ENCODE peak calls at places on chromosomes 3 and 15, in five cellular contexts. R, W, K, B and T are unnamed samples.
A peak's percentile ranks its signal among the peaks of the same experiment; 100 is the strongest.

GRCh38 chr3:69386535-69387385 is 872 bp upstream of the FRMD4B start:
- DNase-seq in B (peak; percentile 20), K (no peak), R (no peak), W (no peak), T (no peak)

GRCh38 chr3:194993896-194994295 is 277.1 kb downstream of the XXYLT1 start:
- DNase-seq in B (no peak), W (no peak), R (no peak), K (peak; percentile 8), T (no peak)

GRCh38 chr3:181915556-181915955 is 203.8 kb downstream of the SOX2 start:
- DNase-seq in B (peak; percentile 60), R (no peak), W (no peak), K (no peak), T (no peak)

GRCh38 chr3:47890832-47891620 is 88.1 kb downstream of the DHX30 start:
- DNase-seq in R (no peak), K (no peak), B (peak; percentile 85), W (peak; percentile 52), T (no peak)

GRCh38 chr3:53357457-53357856 is 10.1 kb upstream of the DCP1A start:
- DNase-seq in R (no peak), K (no peak), B (no peak), W (no peak), T (no peak)

GRCh38 chr15:99566157-99566900 is 545 bp downstream of the MEF2A start:
- DNase-seq in B (peak; percentile 66), K (peak; percentile 20), R (no peak), W (peak; percentile 28), T (no peak)

GRCh38 chr3:141143546-141143945 is 88.1 kb upstream of the PXYLP1 start:
- DNase-seq in R (no peak), B (no peak), W (no peak), K (no peak), T (no peak)

GRCh38 chr3:32106929-32107362 is 526 bp downstream of the GPD1L start:
- DNase-seq in R (no peak), K (peak; percentile 25), W (peak; percentile 42), B (peak; percentile 24), T (no peak)

GRCh38 chr3:98185180-98185579 is 18.7 kb downstream of the OR5H15 start:
- DNase-seq in B (peak; percentile 40), K (no peak), R (no peak), W (no peak), T (no peak)

GRCh38 chr3:39028466-39028865 is 23.3 kb downstream of the SCN11A start:
- DNase-seq in R (no peak), B (no peak), W (no peak), K (no peak), T (no peak)

GRCh38 chr3:79994397-79994796 is 226.6 kb upstream of the ROBO1 start:
- DNase-seq in B (no peak), K (no peak), R (no peak), W (no peak), T (no peak)

GRCh38 chr3:179956416-179956830 is 80.3 kb downstream of the PEX5L start:
- DNase-seq in B (no peak), W (no peak), R (no peak), K (no peak), T (peak; percentile 98)

GRCh38 chr15:89003865-89004725 is 84.2 kb upstream of the ABHD2 start:
- DNase-seq in W (peak; percentile 28), B (peak; percentile 78), R (no peak), K (no peak), T (no peak)

GRCh38 chr3:172142074-172143059 is 103.0 kb downstream of the FNDC3B start:
- DNase-seq in R (no peak), W (no peak), K (no peak), B (peak; percentile 64), T (no peak)

GRCh38 chr15:50107591-50108408 is 11.2 kb downstream of the ATP8B4 start:
- DNase-seq in K (no peak), B (no peak), W (peak; percentile 30), R (no peak), T (no peak)

GRCh38 chr3:28033059-28033784 is 208.2 kb upstream of the CMC1 start:
- DNase-seq in K (no peak), R (no peak), W (no peak), B (no peak), T (peak; percentile 58)

GRCh38 chr3:147130461-147130860 is 275.9 kb downstream of the ZIC4 start:
- DNase-seq in K (no peak), W (no peak), B (no peak), R (peak; percentile 16), T (no peak)

GRCh38 chr3:134453631-134454030 is 32.2 kb downstream of the ANAPC13 start:
- DNase-seq in K (no peak), B (peak; percentile 41), W (no peak), R (no peak), T (no peak)

DNA sequence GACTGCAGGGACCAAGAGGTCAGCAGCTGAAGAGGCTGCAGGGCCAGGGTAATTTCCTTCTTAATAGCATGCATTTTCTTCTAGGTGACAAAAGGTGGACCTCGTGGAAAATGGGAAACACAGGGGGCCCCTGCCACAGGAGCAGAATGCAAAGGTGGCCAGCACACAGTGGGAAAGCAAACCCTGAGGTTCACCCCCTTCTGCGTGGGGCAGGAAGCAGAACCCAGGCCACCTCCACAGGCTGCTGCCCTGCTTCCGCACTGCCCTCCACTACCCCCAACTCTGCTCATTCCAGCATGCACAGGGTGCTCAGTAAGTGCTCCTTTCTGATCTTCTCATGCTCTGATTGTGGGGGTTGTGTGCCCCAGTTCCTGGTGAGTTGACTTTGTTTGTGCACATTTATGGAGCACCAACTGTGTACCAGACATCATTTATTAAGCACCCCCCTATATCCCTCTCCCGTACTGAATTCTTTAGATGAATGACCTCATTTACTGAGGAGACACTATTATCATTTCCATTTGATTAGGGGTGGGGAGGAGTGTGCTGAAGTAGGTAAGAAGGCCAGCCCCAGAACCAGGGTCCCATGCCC is 12.7 kb upstream of the FGD5 start:
- DNase-seq in B (no peak), K (no peak), R (no peak), W (no peak), T (no peak)
- H3K4me3 ChIP-seq in B (no peak overlapping the region), K (no peak overlapping the region), R (no peak overlapping the region), W (no peak overlapping the region), T (no peak overlapping the region)

GRCh38 chr3:25938566-25939325 is 148.9 kb downstream of the OXSM start:
- DNase-seq in B (no peak), K (no peak), R (no peak), W (no peak), T (no peak)
- H3K4me3 ChIP-seq in B (no peak overlapping the region), K (no peak overlapping the region), R (no peak overlapping the region), W (no peak overlapping the region), T (no peak overlapping the region)

DNA sequence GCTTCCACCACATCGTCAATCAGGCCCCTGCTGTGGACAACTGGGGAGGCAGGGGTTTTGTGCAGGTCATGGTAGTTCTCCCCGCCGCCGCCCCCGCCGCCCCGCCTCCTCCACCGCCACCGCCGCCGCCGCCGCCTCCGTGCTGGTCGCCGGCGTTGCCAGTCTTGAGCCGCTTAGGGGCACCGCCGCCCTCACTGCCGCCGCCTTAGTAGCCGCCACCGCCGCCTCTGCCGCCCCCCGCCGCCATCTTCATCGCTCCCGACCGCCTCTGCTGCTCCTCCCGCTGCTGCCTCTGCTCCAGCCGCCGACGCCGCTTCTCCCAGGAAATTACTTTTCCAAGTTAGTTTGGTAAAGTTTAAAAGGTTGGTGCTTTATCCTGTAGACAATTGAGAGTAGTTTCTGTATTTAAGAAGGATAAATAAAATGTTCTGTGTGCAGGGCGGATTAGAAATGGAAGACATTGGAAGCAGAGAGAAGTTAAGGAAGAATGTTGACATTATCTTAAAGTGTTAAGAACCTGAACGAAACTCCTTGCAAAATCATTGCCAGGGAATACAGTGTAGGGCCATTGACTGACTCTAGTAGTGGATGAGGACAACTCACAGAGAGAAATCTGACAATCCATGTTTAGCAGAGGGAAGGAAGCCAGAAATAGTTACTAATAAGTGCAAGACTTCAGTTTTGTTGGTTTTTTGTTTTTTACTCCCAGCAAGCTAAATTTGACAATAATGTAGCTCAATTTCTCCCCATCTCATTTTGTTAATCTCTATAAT is 53.0 kb upstream of the GOLGA8A start:
- DNase-seq in B (peak; percentile 83), R (no peak), W (no peak), K (no peak), T (no peak)
- H3K4me3 ChIP-seq in B (peak overlapping the region; percentile 52), R (no peak overlapping the region), W (no peak overlapping the region), K (no peak overlapping the region), T (no peak overlapping the region)

GRCh38 chr3:46559030-46559704 is 6.9 kb downstream of the LRRC2 start:
- DNase-seq in B (no peak), R (no peak), W (no peak), K (no peak), T (no peak)
- H3K4me3 ChIP-seq in B (peak overlapping the region; percentile 37), R (no peak overlapping the region), W (no peak overlapping the region), K (no peak overlapping the region), T (no peak overlapping the region)

GRCh38 chr15:58553365-58553918 is 121.7 kb downstream of the LIPC start:
- DNase-seq in B (no peak), W (no peak), R (no peak), K (no peak), T (peak; percentile 49)

GRCh38 chr15:58549780-58550064 is 117.9 kb downstream of the LIPC start:
- DNase-seq in W (no peak), B (no peak), K (no peak), R (no peak), T (no peak)

GRCh38 chr15:58551084-58551763 is 119.4 kb downstream of the LIPC start:
- DNase-seq in W (peak; percentile 33), B (no peak), R (no peak), K (no peak), T (peak; percentile 92)

GRCh38 chr15:58552505-58553364 is 120.9 kb downstream of the LIPC start:
- DNase-seq in B (no peak), K (no peak), R (no peak), W (no peak), T (no peak)

GRCh38 chr15:58551764-58552504 is 120.1 kb downstream of the LIPC start:
- DNase-seq in R (peak; percentile 91), B (no peak), K (no peak), W (no peak), T (no peak)
- H3K4me3 ChIP-seq in R (peak overlapping the region; percentile 16), B (no peak overlapping the region), K (no peak overlapping the region), W (peak overlapping the region; percentile 21), T (peak overlapping the region; percentile 43)

DNA sequence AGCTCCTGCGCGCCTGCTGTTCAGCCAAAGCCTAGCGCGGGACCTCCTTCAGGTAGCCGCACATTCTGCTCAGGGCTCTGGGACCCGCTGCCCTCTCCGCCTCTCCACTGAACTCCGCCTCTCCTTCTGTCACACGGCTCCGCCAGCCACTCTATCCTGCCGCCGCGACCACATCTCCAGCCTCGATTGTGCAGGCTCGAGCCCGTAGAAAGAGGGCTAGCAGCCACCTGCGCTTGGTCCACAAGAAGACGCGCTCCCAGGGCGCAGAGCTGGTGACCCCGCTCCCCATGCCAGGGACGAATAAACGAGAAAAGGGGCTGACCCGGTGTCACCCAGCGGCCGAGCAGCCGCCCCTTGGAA is 1.1 kb upstream of the VIPR1 start:
- DNase-seq in R (no peak), B (peak; percentile 64), K (no peak), W (no peak), T (no peak)
- H3K4me3 ChIP-seq in R (no peak overlapping the region), B (peak overlapping the region; percentile 74), K (peak overlapping the region; percentile 95), W (peak overlapping the region; percentile 51), T (no peak overlapping the region)

GRCh38 chr3:160796813-160797164 is 40.8 kb downstream of the PPM1L start:
- DNase-seq in W (no peak), R (no peak), B (no peak), K (no peak), T (no peak)
- H3K4me3 ChIP-seq in W (no peak overlapping the region), R (no peak overlapping the region), B (no peak overlapping the region), K (no peak overlapping the region), T (no peak overlapping the region)